ENCODE peak calls at places on chromosomes 12 and 14, in ten cellular contexts. I, L, X, V, T, Q, F, N, G and R are unnamed samples.

GRCh38 chr12:85575115-85576096 is 260.8 kb downstream of the RASSF9 start:
- DNase-seq in I (peak; percentile 39), L (peak; percentile 64), X (no peak), V (peak; percentile 64), T (peak; percentile 59), Q (peak; percentile 28), F (peak; percentile 47), N (peak; percentile 46), G (peak; percentile 11), R (peak; percentile 60)

GRCh38 chr12:101700299-101700820 is 2.9 kb downstream of the CHPT1 start:
- DNase-seq in I (no peak), L (no peak), X (no peak), V (no peak), T (no peak), Q (no peak), F (peak; percentile 9), N (no peak), G (no peak), R (no peak)

GRCh38 chr14:23310546-23310945 is 3.9 kb downstream of the BCL2L2 start:
- DNase-seq in I (no peak), L (no peak), X (no peak), V (no peak), T (no peak), Q (no peak), F (no peak), N (no peak), G (no peak), R (no peak)

GRCh38 chr14:54901380-54902142 is 1.1 kb downstream of the GCH1 start:
- DNase-seq in I (no peak), L (no peak), X (no peak), V (no peak), T (no peak), Q (no peak), F (no peak), N (no peak), G (peak; percentile 7), R (peak; percentile 29)

GRCh38 chr14:49915085-49915484 is 22.2 kb downstream of the ARF6 start:
- DNase-seq in I (no peak), L (no peak), X (no peak), V (no peak), T (no peak), Q (no peak), F (no peak), N (no peak), G (no peak), R (no peak)

GRCh38 chr12:68393398-68393797 is 61.2 kb upstream of the MDM1 start:
- DNase-seq in I (no peak), L (no peak), X (no peak), V (no peak), T (no peak), Q (no peak), F (no peak), N (no peak), G (no peak), R (no peak)

GRCh38 chr14:24437020-24437735 is 5.4 kb downstream of the SDR39U1 start:
- DNase-seq in I (no peak), L (no peak), X (no peak), V (no peak), T (no peak), Q (no peak), F (no peak), N (no peak), G (no peak), R (no peak)

GRCh38 chr14:29045237-29045636 is 278.6 kb downstream of the FOXG1 start:
- DNase-seq in I (no peak), L (no peak), X (no peak), V (no peak), T (no peak), Q (no peak), F (no peak), N (no peak), G (no peak), R (no peak)

GRCh38 chr12:117069126-117069788 is 30.0 kb downstream of the TESC start:
- DNase-seq in I (no peak), L (no peak), X (no peak), V (no peak), T (no peak), Q (no peak), F (no peak), N (no peak), G (no peak), R (no peak)

GRCh38 chr14:101586531-101587402 is 25.5 kb downstream of the DIO3 start:
- DNase-seq in I (no peak), L (no peak), X (no peak), V (no peak), T (no peak), Q (peak; percentile 6), F (no peak), N (no peak), G (no peak), R (no peak)

GRCh38 chr12:120224304-120225199 is 23.6 kb upstream of the RPLP0 start:
- DNase-seq in I (no peak), L (no peak), X (no peak), V (no peak), T (no peak), Q (peak; percentile 48), F (no peak), N (peak; percentile 59), G (no peak), R (no peak)

GRCh38 chr12:93868771-93869170 is 191.6 kb downstream of the CRADD start:
- DNase-seq in I (no peak), L (peak; percentile 67), X (no peak), V (no peak), T (no peak), Q (no peak), F (no peak), N (no peak), G (no peak), R (peak; percentile 28)

GRCh38 chr12:23361971-23362370 is 587.5 kb downstream of the SOX5 start:
- DNase-seq in I (no peak), L (no peak), X (no peak), V (no peak), T (no peak), Q (no peak), F (no peak), N (no peak), G (no peak), R (no peak)

GRCh38 chr14:72478397-72479025 is 415.4 kb downstream of the DPF3 start:
- DNase-seq in I (no peak), L (no peak), X (no peak), V (no peak), T (no peak), Q (no peak), F (no peak), N (no peak), G (no peak), R (no peak)

GRCh38 chr12:100398307-100398706 is 41.4 kb downstream of the SLC17A8 start:
- DNase-seq in I (no peak), L (no peak), X (no peak), V (no peak), T (no peak), Q (no peak), F (no peak), N (no peak), G (no peak), R (peak; percentile 10)

GRCh38 chr12:56086096-56086495 is 6.1 kb downstream of the ERBB3 start:
- DNase-seq in I (no peak), L (no peak), X (no peak), V (no peak), T (no peak), Q (no peak), F (no peak), N (no peak), G (no peak), R (no peak)

GRCh38 chr12:48758186-48758585 is 30.7 kb downstream of the ADCY6 start:
- DNase-seq in I (no peak), L (peak; percentile 32), X (no peak), V (no peak), T (no peak), Q (no peak), F (no peak), N (no peak), G (no peak), R (no peak)

GRCh38 chr12:54879132-54879531 is 24.8 kb downstream of the MUCL1 start:
- DNase-seq in I (no peak), L (peak; percentile 2), X (no peak), V (no peak), T (no peak), Q (no peak), F (peak; percentile 22), N (no peak), G (no peak), R (no peak)

GRCh38 chr12:25131270-25131669 is 63.7 kb downstream of the DNAI7 start:
- DNase-seq in I (no peak), L (no peak), X (no peak), V (no peak), T (no peak), Q (no peak), F (no peak), N (no peak), G (no peak), R (no peak)

GRCh38 chr12:60112778-60113177 is 516.9 kb downstream of the SLC16A7 start:
- DNase-seq in I (no peak), L (peak; percentile 38), X (no peak), V (no peak), T (no peak), Q (no peak), F (no peak), N (no peak), G (no peak), R (peak; percentile 66)

GRCh38 chr14:86654558-86655184 is 1124.7 kb downstream of the FLRT2 start:
- DNase-seq in I (peak; percentile 61), L (peak; percentile 33), X (peak; percentile 7), V (peak; percentile 82), T (peak; percentile 86), Q (peak; percentile 23), F (peak; percentile 13), N (peak; percentile 83), G (no peak), R (peak; percentile 1)

GRCh38 chr12:96710127-96710745 is 196.8 kb upstream of the NEDD1 start:
- DNase-seq in I (no peak), L (peak; percentile 7), X (no peak), V (peak; percentile 38), T (peak; percentile 39), Q (no peak), F (no peak), N (peak; percentile 6), G (no peak), R (peak; percentile 41)

GRCh38 chr14:32611752-32612151 is 282.7 kb downstream of the AKAP6 start:
- DNase-seq in I (no peak), L (peak; percentile 93), X (no peak), V (no peak), T (no peak), Q (no peak), F (no peak), N (no peak), G (peak; percentile 42), R (peak; percentile 94)

GRCh38 chr14:38053684-38054083 is 154.0 kb upstream of the SSTR1 start:
- DNase-seq in I (no peak), L (peak; percentile 40), X (no peak), V (peak; percentile 31), T (no peak), Q (no peak), F (no peak), N (no peak), G (no peak), R (peak; percentile 41)

GRCh38 chr14:22518073-22518472 is 71.0 kb downstream of the DAD1 start:
- DNase-seq in I (no peak), L (no peak), X (no peak), V (peak; percentile 18), T (no peak), Q (no peak), F (no peak), N (no peak), G (no peak), R (no peak)

GRCh38 chr14:65600742-65601141 is 188.2 kb downstream of the FUT8 start:
- DNase-seq in I (no peak), L (no peak), X (no peak), V (no peak), T (no peak), Q (no peak), F (no peak), N (no peak), G (no peak), R (no peak)

GRCh38 chr12:130344529-130344928 is 6.8 kb downstream of the PIWIL1 start:
- DNase-seq in I (no peak), L (no peak), X (no peak), V (no peak), T (no peak), Q (no peak), F (no peak), N (no peak), G (no peak), R (no peak)

GRCh38 chr12:6201199-6201608 is 1.0 kb downstream of the CD9 start:
- DNase-seq in I (no peak), L (no peak), X (no peak), V (peak; percentile 27), T (no peak), Q (no peak), F (no peak), N (peak; percentile 87), G (no peak), R (no peak)